ENCODE peak calls at places on chromosome 22, in ten cellular contexts. Y is AG04449; O is right cardiac atrium; K is WERI-Rb-1; T is WTC11; A is IMR-90; I is activated naive CD4-positive, alpha-beta T cell; N is activated CD8-positive, alpha-beta T cell treated with anti-CD3 and anti-CD28 coated beads, Interleukin-2, amount 10 ng/mL, durations not matched to agents 7 days and 5 days; S is NCI-H510A treated with DMSO at 0.1 percent for 48 hours; M is GM23248. R is an unnamed sample.

GRCh38 chr22:46639843-46640242 is 19.7 kb downstream of the GRAMD4 start:
- DNase-seq in Y (no peak), O (no peak), K (no peak), T (no peak), A (peak; percentile 7), I (no peak), N (no peak), S (no peak), M (no peak), R (no peak)

GRCh38 chr22:26691377-26691716 is 34.0 kb downstream of the MIAT start:
- DNase-seq in Y (no peak), O (no peak), K (no peak), T (no peak), A (no peak), I (no peak), N (no peak), S (no peak), M (no peak), R (no peak)

GRCh38 chr22:44743247-44743646 is 9.1 kb upstream of the ARHGAP8 start:
- DNase-seq in Y (no peak), O (no peak), K (no peak), T (no peak), A (no peak), I (no peak), N (no peak), S (no peak), M (no peak), R (no peak)

GRCh38 chr22:22770280-22770871 is 117.2 kb upstream of the IGLL5 start:
- DNase-seq in Y (no peak), O (no peak), K (peak; percentile 71), T (peak; percentile 84), A (no peak), I (peak; percentile 6), N (peak; percentile 59), S (peak; percentile 43), M (peak; percentile 28), R (no peak)

GRCh38 chr22:50179937-50180726 is 5.6 kb upstream of the TRABD start:
- DNase-seq in Y (no peak), O (no peak), K (no peak), T (no peak), A (no peak), I (no peak), N (no peak), S (no peak), M (no peak), R (no peak)

GRCh38 chr22:41557401-41558240 is 3.2 kb upstream of the CSDC2 start:
- DNase-seq in Y (no peak), O (peak; percentile 89), K (peak; percentile 42), T (peak; percentile 39), A (peak; percentile 94), I (no peak), N (no peak), S (peak; percentile 76), M (peak; percentile 89), R (peak; percentile 89)

GRCh38 chr22:46845281-46846153 is 83.1 kb downstream of the TBC1D22A start:
- DNase-seq in Y (no peak), O (no peak), K (no peak), T (no peak), A (peak; percentile 63), I (no peak), N (no peak), S (no peak), M (peak; percentile 72), R (no peak)

GRCh38 chr22:23762866-23763578 is at the start of gene C22orf15:
- DNase-seq in Y (no peak), O (no peak), K (peak; percentile 53), T (peak; percentile 65), A (peak; percentile 29), I (no peak), N (peak; percentile 50), S (no peak), M (peak; percentile 49), R (no peak)

GRCh38 chr22:23709107-23709506 is 18.3 kb downstream of the RGL4 start:
- DNase-seq in Y (no peak), O (no peak), K (no peak), T (no peak), A (peak; percentile 59), I (no peak), N (no peak), S (no peak), M (peak; percentile 63), R (no peak)

GRCh38 chr22:27171212-27171611 is 513.8 kb downstream of the MIAT start:
- DNase-seq in Y (no peak), O (no peak), K (no peak), T (no peak), A (no peak), I (no peak), N (no peak), S (no peak), M (no peak), R (no peak)

GRCh38 chr22:44042822-44043221 is 18.7 kb downstream of the PARVB start:
- DNase-seq in Y (no peak), O (no peak), K (no peak), T (no peak), A (peak; percentile 51), I (no peak), N (no peak), S (no peak), M (peak; percentile 34), R (no peak)

GRCh38 chr22:26527574-26528465 is 15.5 kb upstream of the TFIP11 start:
- DNase-seq in Y (no peak), O (no peak), K (peak; percentile 79), T (no peak), A (no peak), I (no peak), N (no peak), S (no peak), M (no peak), R (peak; percentile 81)

GRCh38 chr22:32661296-32661695 is 140.2 kb upstream of the TIMP3 start:
- DNase-seq in Y (peak; percentile 50), O (peak; percentile 86), K (no peak), T (no peak), A (peak; percentile 94), I (no peak), N (no peak), S (no peak), M (peak; percentile 94), R (peak; percentile 84)

GRCh38 chr22:25475554-25476022 is 88.9 kb upstream of the GRK3 start:
- DNase-seq in Y (no peak), O (peak; percentile 31), K (no peak), T (no peak), A (peak; percentile 72), I (no peak), N (no peak), S (peak; percentile 90), M (peak; percentile 46), R (no peak)

GRCh38 chr22:19477321-19478085 is 1.5 kb downstream of the UFD1 start:
- DNase-seq in Y (no peak), O (no peak), K (no peak), T (no peak), A (peak; percentile 16), I (no peak), N (no peak), S (no peak), M (peak; percentile 68), R (no peak)

GRCh38 chr22:17201285-17201945 is 17.8 kb downstream of the ADA2 start:
- DNase-seq in Y (no peak), O (no peak), K (no peak), T (no peak), A (peak; percentile 18), I (no peak), N (no peak), S (no peak), M (peak; percentile 29), R (no peak)

GRCh38 chr22:50705219-50705691 is 32.6 kb downstream of the SHANK3 start:
- DNase-seq in Y (peak; percentile 16), O (peak; percentile 62), K (no peak), T (peak; percentile 89), A (peak; percentile 70), I (no peak), N (no peak), S (peak; percentile 45), M (no peak), R (peak; percentile 58)

GRCh38 chr22:24812950-24813349 is 6.9 kb downstream of the SGSM1 start:
- DNase-seq in Y (no peak), O (no peak), K (no peak), T (no peak), A (no peak), I (no peak), N (no peak), S (no peak), M (no peak), R (no peak)

GRCh38 chr22:43183496-43184263 is 3.3 kb downstream of the TTLL12 start:
- DNase-seq in Y (no peak), O (no peak), K (no peak), T (no peak), A (peak; percentile 64), I (no peak), N (no peak), S (no peak), M (peak; percentile 44), R (peak; percentile 26)

GRCh38 chr22:29912605-29913398 is 29.8 kb downstream of the MTMR3 start:
- DNase-seq in Y (peak; percentile 78), O (no peak), K (no peak), T (no peak), A (peak; percentile 93), I (no peak), N (no peak), S (no peak), M (peak; percentile 85), R (no peak)

GRCh38 chr22:24028533-24028932 is 17.4 kb downstream of the CABIN1 start:
- DNase-seq in Y (no peak), O (no peak), K (no peak), T (no peak), A (no peak), I (no peak), N (no peak), S (peak; percentile 28), M (no peak), R (no peak)

GRCh38 chr22:43004362-43005035 is 10.4 kb downstream of the PACSIN2 start:
- DNase-seq in Y (peak; percentile 36), O (no peak), K (no peak), T (no peak), A (no peak), I (no peak), N (no peak), S (no peak), M (peak; percentile 79), R (no peak)

GRCh38 chr22:50139843-50140415 is 30.6 kb upstream of the PANX2 start:
- DNase-seq in Y (no peak), O (no peak), K (no peak), T (no peak), A (no peak), I (no peak), N (no peak), S (peak; percentile 83), M (no peak), R (no peak)

GRCh38 chr22:33921576-33922181 is 1.4 kb upstream of the LARGE1 start:
- DNase-seq in Y (no peak), O (peak; percentile 58), K (peak; percentile 82), T (peak; percentile 88), A (peak; percentile 60), I (no peak), N (peak; percentile 22), S (peak; percentile 53), M (peak; percentile 76), R (peak; percentile 76)

GRCh38 chr22:37641251-37641949 is 1.9 kb downstream of the SH3BP1 start:
- DNase-seq in Y (no peak), O (no peak), K (no peak), T (no peak), A (no peak), I (no peak), N (no peak), S (no peak), M (no peak), R (no peak)

GRCh38 chr22:37079668-37080171 is 28.2 kb downstream of the KCTD17 start:
- DNase-seq in Y (no peak), O (no peak), K (no peak), T (no peak), A (peak; percentile 76), I (no peak), N (peak; percentile 97), S (no peak), M (peak; percentile 59), R (no peak)

GRCh38 chr22:46076651-46077339 is 73.5 kb upstream of the PPARA start:
- DNase-seq in Y (peak; percentile 36), O (peak; percentile 43), K (no peak), T (peak; percentile 7), A (peak; percentile 37), I (no peak), N (no peak), S (no peak), M (peak; percentile 85), R (peak; percentile 52)

GRCh38 chr22:29032014-29032475 is 29.6 kb downstream of the C22orf31 start:
- DNase-seq in Y (no peak), O (no peak), K (no peak), T (no peak), A (no peak), I (no peak), N (no peak), S (no peak), M (peak; percentile 5), R (no peak)

R was measured in heart left ventricle.